ENCODE peak calls at places on chromosomes 4 and X, in six cellular contexts. Q, U, T, D, V and R are unnamed samples.

GRCh38 chrX:101347859-101348451 is 587 bp downstream of the TIMM8A start:
- ATAC-seq in Q (peak; percentile 30), U (peak; percentile 40), T (peak; percentile 55), D (peak; percentile 19), V (peak; percentile 29), R (no peak)

GRCh38 chr4:186029731-186030421 is 39.1 kb upstream of the TLR3 start:
- ATAC-seq in Q (peak; percentile 84), U (no peak), T (no peak), D (peak; percentile 88), V (peak; percentile 83), R (peak; percentile 87)

GRCh38 chr4:52096048-52096447 is 44.9 kb downstream of the SPATA18 start:
- ATAC-seq in Q (peak; percentile 61), U (peak; percentile 56), T (no peak), D (no peak), V (peak; percentile 86), R (no peak)

GRCh38 chr4:154492288-154492687 is 689 bp upstream of the DCHS2 start:
- ATAC-seq in Q (no peak), U (no peak), T (no peak), D (no peak), V (no peak), R (no peak)

GRCh38 chr4:185456131-185456530 is 15.4 kb downstream of the CCDC110 start:
- ATAC-seq in Q (no peak), U (no peak), T (no peak), D (no peak), V (no peak), R (no peak)

GRCh38 chr4:94590493-94590892 is 138.8 kb downstream of the PDLIM5 start:
- ATAC-seq in Q (no peak), U (no peak), T (no peak), D (no peak), V (no peak), R (no peak)

GRCh38 chrX:53281321-53281822 is at the start of gene IQSEC2:
- ATAC-seq in Q (peak; percentile 95), U (peak; percentile 86), T (peak; percentile 89), D (peak; percentile 82), V (peak; percentile 93), R (peak; percentile 89)

GRCh38 chrX:39416547-39417262 is 615.4 kb downstream of the MID1IP1 start:
- ATAC-seq in Q (no peak), U (no peak), T (no peak), D (peak; percentile 60), V (no peak), R (no peak)

GRCh38 chrX:13110427-13111324 is 66.3 kb upstream of the FAM9C start:
- ATAC-seq in Q (peak; percentile 95), U (peak; percentile 80), T (peak; percentile 96), D (peak; percentile 90), V (peak; percentile 85), R (peak; percentile 91)

GRCh38 chr4:165580379-165580905 is 201.6 kb downstream of the CPE start:
- ATAC-seq in Q (no peak), U (peak; percentile 97), T (peak; percentile 80), D (peak; percentile 39), V (peak; percentile 50), R (no peak)

GRCh38 chr4:84456157-84456556 is 42.9 kb downstream of the NKX6-1 start:
- ATAC-seq in Q (no peak), U (no peak), T (no peak), D (no peak), V (no peak), R (no peak)

GRCh38 chr4:20203508-20203907 is 48.2 kb upstream of the SLIT2 start:
- ATAC-seq in Q (no peak), U (peak; percentile 95), T (no peak), D (no peak), V (no peak), R (peak; percentile 34)

GRCh38 chr4:36269116-36269515 is 12.3 kb upstream of the DTHD1 start:
- ATAC-seq in Q (peak; percentile 21), U (no peak), T (no peak), D (no peak), V (no peak), R (no peak)

GRCh38 chr4:101022151-101023024 is 324.9 kb downstream of the PPP3CA start:
- ATAC-seq in Q (no peak), U (no peak), T (no peak), D (no peak), V (no peak), R (no peak)

GRCh38 chr4:156583265-156583664 is 388.3 kb downstream of the PDGFC start:
- ATAC-seq in Q (no peak), U (peak; percentile 64), T (no peak), D (no peak), V (no peak), R (no peak)

GRCh38 chr4:88211473-88212252 is 53.2 kb upstream of the ABCG2 start:
- ATAC-seq in Q (peak; percentile 41), U (peak; percentile 69), T (peak; percentile 89), D (no peak), V (peak; percentile 77), R (no peak)

GRCh38 chrX:68249401-68249831 is 183.9 kb downstream of the OPHN1 start:
- ATAC-seq in Q (peak; percentile 53), U (no peak), T (no peak), D (peak; percentile 88), V (peak; percentile 41), R (peak; percentile 83)

GRCh38 chrX:97616883-97617510 is 733.3 kb downstream of the RPA4 start:
- ATAC-seq in Q (no peak), U (peak; percentile 99), T (peak; percentile 81), D (no peak), V (peak; percentile 78), R (no peak)

GRCh38 chr4:168633474-168633873 is 136.6 kb downstream of the PALLD start:
- ATAC-seq in Q (no peak), U (no peak), T (no peak), D (peak; percentile 24), V (no peak), R (no peak)

DNA sequence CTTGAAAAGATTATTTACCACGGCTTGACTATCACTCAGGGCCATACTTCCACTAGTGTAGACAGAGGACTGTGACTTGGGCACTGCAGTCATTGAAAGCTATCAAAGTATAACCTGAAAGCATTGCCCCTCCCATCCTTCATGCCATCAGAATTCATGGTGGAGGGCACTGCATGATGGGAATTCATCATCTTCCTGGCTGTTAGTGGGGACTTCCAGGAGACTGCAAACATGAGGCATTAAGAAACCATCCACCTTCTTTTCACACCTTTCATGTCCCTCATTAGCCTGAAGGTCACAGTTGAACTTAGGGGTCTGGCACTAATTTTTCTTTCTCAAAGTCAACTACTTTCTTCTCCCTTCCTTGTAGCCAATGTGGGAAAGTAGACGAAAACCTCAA is 25.8 kb downstream of the VSIG4 start:
- ATAC-seq in Q (no peak), U (no peak), T (no peak), D (no peak), V (no peak), R (no peak)
- H3K4me1 ChIP-seq in Q (no peaks in the 10 kb centered on the region), U (no peaks in the 10 kb centered on the region), T (no peaks in the 10 kb centered on the region), D (no peaks in the 10 kb centered on the region), V (peaks cover 11% of the 10 kb centered on the region), R (no peaks in the 10 kb centered on the region)

DNA sequence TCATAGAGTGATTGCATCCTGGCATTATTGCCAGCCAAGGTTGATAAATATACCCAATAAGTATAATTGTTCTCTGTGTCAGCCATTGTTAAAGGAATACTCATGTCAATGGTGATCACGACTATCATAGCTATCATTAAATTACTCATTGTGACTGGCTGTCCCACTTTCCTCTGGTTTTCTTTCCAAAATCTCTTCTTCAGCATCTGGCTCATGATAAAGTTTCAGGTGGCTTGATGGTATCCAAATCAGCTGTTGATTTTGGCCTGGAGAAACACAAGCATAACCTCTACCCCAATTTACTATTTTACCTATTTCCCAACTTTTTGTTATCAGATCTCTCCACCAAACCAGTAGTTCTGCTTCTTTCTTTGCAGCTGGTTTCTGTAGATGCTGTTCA is 67.1 kb upstream of the SPIN2A start:
- ATAC-seq in Q (no peak), U (no peak), T (no peak), D (no peak), V (no peak), R (no peak)
- TF ChIP-seq CTCF in Q (no peak), U (no peak), T (no peak), D (no peak), V (no peak), R (no peak)

GRCh38 chr4:48343531-48343930 is 2.2 kb downstream of the SLAIN2 start:
- ATAC-seq in Q (no peak), U (no peak), T (no peak), D (no peak), V (no peak), R (no peak)
- H3K4me1 ChIP-seq in Q (peaks cover 39% of the 10 kb centered on the region), U (peaks cover 46% of the 10 kb centered on the region), T (peaks cover 24% of the 10 kb centered on the region), D (peaks cover 54% of the 10 kb centered on the region), V (peaks cover 49% of the 10 kb centered on the region), R (peaks cover 72% of the 10 kb centered on the region)

GRCh38 chr4:25234390-25235367 is 846 bp downstream of the PI4K2B start:
- ATAC-seq in Q (peak; percentile 82), U (peak; percentile 77), T (peak; percentile 85), D (peak; percentile 72), V (peak; percentile 80), R (peak; percentile 63)
- TF ChIP-seq CTCF in Q (peak; percentile 59), U (peak; percentile 58), T (peak; percentile 11), D (peak; percentile 49), V (peak; percentile 45), R (peak; percentile 59)

DNA sequence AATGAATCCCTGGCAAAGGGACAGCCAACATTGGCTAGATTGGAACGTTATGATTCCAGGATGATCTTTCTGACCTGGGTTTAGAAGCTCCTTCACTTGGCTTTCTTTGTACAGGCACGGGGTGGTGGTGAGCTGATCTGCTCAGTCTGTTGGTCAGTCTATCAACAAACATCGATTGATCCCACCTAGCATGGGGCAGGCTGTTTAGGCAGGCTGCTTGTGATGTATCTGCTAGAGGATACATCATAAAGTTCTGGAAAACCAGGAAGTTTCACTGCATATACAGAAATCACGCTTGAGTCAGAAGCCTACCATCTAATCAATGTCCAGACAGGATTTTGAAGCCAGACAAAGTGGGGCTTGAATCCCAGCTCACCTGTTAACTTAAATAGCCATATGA is 6.9 kb downstream of the FRMD7 start:
- ATAC-seq in Q (no peak), U (no peak), T (no peak), D (no peak), V (no peak), R (no peak)
- H3K4me1 ChIP-seq in Q (no peaks in the 10 kb centered on the region), U (no peaks in the 10 kb centered on the region), T (no peaks in the 10 kb centered on the region), D (no peaks in the 10 kb centered on the region), V (no peaks in the 10 kb centered on the region), R (no peaks in the 10 kb centered on the region)

DNA sequence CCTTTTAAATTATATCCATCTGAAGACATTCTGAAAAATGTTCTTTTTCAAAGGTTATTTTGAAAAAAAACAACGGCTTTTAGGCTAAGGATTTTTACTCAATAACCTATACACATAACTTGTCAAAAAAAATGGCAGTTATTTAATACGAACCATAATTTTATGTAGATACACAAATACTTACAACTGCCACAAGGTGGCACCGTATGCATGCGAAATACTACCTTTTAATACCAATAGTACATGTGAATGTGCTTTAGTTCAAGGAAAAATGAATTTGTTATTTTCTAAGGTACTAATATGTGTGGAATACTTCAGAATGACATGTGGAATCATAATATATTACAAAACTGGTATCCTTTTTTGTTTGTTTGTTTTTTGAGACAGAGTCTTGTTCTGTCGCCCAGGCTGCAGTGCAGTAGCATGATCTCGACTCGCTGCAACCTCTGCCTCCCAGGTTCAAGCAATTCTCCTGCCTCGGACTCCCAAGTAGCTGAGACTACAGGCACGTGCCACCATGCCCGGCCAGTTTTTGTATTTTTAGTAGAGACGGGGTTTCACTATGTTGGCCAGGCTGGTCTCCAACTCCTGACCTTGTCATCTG is 4.6 kb upstream of the MAD2L1 start:
- ATAC-seq in Q (no peak), U (no peak), T (no peak), D (no peak), V (no peak), R (no peak)
- TF ChIP-seq CTCF in Q (peak; percentile 55), U (peak; percentile 86), T (peak; percentile 64), D (peak; percentile 44), V (peak; percentile 34), R (peak; percentile 58)